ENCODE peak calls at places on chromosomes 6 and 20, in five cellular contexts. Q is GM23338, X is GM12878, R is HCT116, A is SK-N-SH. F is an unnamed sample.

GRCh38 chr6:16803294-16804006 is 42.2 kb upstream of the ATXN1 start:
- DNase-seq in Q (peak), X (no peak), R (no peak), A (no peak), F (no peak)

GRCh38 chr20:326645-327031 is 1.3 kb downstream of the SOX12 start:
- DNase-seq in Q (no peak), X (no peak), R (no peak), A (no peak), F (peak)

GRCh38 chr20:50578061-50578777 is 68.0 kb downstream of the PTPN1 start:
- DNase-seq in Q (no peak), X (no peak), R (no peak), A (no peak), F (no peak)

GRCh38 chr6:163083141-163083540 is 331.4 kb upstream of the QKI start:
- DNase-seq in Q (peak), X (no peak), R (no peak), A (no peak), F (no peak)

GRCh38 chr6:6785163-6785521 is 196.6 kb downstream of the LY86 start:
- DNase-seq in Q (no peak), X (no peak), R (no peak), A (no peak), F (no peak)

GRCh38 chr20:35768731-35769664 is 2.8 kb upstream of the PHF20 start:
- DNase-seq in Q (peak), X (peak), R (peak), A (peak), F (peak)

GRCh38 chr6:69162811-69163210 is 527.7 kb downstream of the ADGRB3 start:
- DNase-seq in Q (no peak), X (no peak), R (no peak), A (no peak), F (no peak)

GRCh38 chr6:153511896-153512496 is 380.9 kb upstream of the RGS17 start:
- DNase-seq in Q (peak), X (no peak), R (peak), A (peak), F (peak)

GRCh38 chr6:1608976-1609661 is 596 bp upstream of the FOXC1 start:
- DNase-seq in Q (peak), X (no peak), R (no peak), A (peak), F (no peak)

GRCh38 chr6:148347076-148348054 is 4.7 kb downstream of the SASH1 start:
- DNase-seq in Q (peak), X (no peak), R (no peak), A (no peak), F (no peak)
- H3K4me3 ChIP-seq in Q (peak), X (no peak), R (no peak), A (no peak), F (no peak)

GRCh38 chr6:11613858-11614257 is 76.3 kb downstream of the TMEM170B start:
- DNase-seq in Q (no peak), X (no peak), R (peak), A (no peak), F (peak)
- TF ChIP-seq REST in Q (no peak), X (no peak), R (no peak), A (no peak), F (no peak)

DNA sequence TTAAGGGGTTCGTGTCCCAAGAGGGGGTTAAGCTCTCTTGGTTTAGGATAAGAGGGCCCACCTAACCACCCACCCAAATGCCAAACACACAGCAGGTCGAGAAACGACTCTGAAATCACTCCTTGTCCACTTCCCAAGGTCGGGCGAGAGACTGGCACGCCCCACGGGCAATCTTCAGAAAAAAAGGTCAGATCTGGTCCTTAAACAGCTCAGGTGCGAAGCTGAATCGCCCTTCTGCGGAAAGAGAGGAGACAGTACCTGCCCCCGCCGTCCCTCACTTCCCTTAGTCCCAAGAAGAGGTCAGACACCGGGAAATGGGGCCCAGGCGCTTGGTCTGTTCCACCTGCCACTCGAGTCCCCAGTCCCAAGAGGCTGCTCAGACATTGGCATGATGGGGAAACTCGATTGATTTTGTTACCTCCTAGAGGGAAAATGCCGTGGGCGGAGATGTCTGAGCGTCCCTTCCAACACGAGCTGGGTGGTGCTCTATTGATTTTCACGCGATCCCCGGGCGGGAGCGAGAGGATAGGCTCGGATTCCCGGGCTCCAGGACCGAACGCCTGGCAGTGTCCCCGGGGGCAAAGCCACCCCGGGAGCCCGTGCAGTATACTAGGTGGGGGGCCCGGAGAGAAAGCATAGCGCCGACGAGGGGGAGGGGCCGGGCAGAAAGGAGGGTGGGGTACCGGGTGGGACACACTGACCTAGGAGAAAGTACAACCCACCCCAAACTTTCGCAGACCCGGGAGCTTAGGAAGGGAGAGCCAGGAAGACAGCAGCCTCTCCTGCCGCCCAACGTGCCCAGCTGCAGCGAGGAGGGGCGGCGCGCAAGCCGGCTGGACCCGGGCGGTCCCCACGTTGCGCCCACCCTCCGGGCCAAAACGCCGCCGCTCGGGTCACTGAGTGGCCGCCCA is 1.1 kb upstream of the SAMD5 start:
- DNase-seq in Q (peak), X (no peak), R (no peak), A (peak), F (peak)
- H3K4me3 ChIP-seq in Q (peak), X (no peak), R (peak), A (peak), F (peak)

GRCh38 chr6:31243508-31243907 is 28.4 kb downstream of the HLA-C start:
- DNase-seq in Q (no peak), X (no peak), R (no peak), A (no peak), F (no peak)
- TF ChIP-seq REST in Q (no peak), X (no peak), R (no peak), A (no peak), F (no peak)

DNA sequence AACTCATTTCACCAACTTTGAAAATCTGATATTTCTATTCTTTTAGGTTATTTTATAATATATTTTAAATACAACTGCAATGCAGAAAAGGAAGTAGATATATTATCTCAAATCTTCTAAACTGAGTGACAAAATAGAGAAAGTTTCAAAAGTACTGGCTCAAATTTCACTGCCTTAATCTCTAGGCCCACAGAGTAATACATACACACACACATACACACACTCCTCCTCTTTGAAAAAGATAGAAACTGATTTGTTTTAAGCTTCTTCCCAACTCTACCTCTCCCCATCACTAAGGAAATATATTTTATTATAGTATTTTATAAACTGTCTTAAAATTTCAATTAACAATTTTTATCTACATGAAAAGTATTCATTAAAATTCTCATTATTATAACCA is 36.2 kb downstream of the ARHGAP18 start:
- DNase-seq in Q (no peak), X (no peak), R (no peak), A (no peak), F (no peak)
- H3K4me3 ChIP-seq in Q (no peak), X (no peak), R (peak), A (no peak), F (no peak)

DNA sequence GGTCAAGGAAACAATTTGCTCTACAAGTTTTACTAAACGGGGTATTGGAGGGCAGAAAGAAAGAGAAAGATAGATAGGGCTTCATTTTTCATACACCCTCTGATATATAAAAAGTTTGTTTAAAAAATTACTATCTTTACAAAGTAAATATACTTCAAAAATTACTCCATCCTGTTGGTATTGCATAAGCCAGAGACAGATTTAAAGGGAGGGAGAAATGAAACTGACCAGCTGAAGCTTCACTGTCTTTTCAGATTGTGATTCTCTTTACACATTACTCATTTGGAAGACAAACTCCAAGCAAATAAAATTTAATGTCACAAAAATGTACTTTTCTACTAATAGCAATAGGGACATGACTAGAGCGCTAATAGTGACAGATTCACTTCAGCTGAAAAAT is 38.6 kb upstream of the MARCKS start:
- DNase-seq in Q (no peak), X (no peak), R (no peak), A (no peak), F (no peak)
- TF ChIP-seq REST in Q (no peak), X (no peak), R (no peak), A (no peak), F (no peak)

GRCh38 chr6:37920667-37921066 is 101.1 kb downstream of the ZFAND3 start:
- DNase-seq in Q (peak), X (no peak), R (no peak), A (no peak), F (peak)
- H3K4me3 ChIP-seq in Q (no peak), X (no peak), R (no peak), A (no peak), F (no peak)

GRCh38 chr6:151461673-151462072 is 9.7 kb upstream of the RMND1 start:
- DNase-seq in Q (no peak), X (no peak), R (no peak), A (no peak), F (no peak)

DNA sequence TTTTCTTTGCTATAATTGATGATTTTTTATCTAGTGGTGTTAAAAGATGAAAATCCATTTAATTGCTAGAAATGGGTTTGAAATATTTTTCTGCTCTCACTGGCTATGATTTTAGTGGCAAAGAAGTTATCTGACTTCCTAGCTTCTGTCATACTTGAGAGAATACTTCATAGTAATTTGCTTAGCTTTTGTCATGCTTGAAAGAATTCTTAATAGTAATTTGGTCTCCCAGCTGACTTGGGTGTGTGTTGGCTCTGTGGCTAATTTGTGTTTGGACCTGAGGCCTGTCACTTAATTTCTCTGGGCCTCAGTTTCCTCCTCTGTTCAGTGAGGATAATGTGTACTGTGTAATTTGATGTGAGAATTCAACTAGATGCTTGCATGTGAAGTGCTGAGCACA is 12.8 kb upstream of the RMND1 start:
- DNase-seq in Q (no peak), X (no peak), R (no peak), A (no peak), F (no peak)
- TF ChIP-seq REST in Q (no peak), X (no peak), R (no peak), A (no peak), F (no peak)

DNA sequence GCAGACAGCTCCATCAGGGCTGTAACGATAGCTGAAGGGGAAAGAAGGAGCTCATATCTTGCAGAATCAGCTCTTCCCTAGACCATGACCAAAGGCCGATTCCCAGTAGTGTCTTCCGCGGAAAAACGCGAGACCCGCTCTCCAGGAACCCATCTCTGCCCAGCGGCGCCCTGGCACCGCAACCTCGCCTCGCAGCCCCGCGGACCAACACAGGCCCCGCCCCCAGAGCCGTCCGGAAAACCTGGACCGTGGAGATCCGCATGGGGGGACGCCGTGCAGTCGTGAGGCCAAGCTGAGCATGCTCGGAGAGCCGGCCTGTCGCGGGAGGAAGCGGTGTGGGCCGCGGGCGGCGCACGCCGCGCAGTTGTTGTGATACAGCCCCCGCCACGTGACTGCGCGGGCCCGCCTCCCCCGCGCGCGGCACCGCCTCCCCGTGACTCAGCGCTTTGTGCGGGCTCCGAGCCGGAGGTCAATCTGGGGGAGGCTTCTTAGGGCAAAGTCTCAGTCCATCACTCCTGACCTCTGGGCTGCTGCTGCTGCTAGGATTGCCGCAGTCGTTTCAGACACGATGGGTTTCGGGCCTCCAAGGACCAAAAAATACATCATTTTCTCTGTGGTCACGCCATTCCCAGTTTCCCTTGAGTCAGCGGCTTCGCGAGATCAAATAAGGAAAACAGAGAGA is 3.1 kb upstream of the GCLC start:
- DNase-seq in Q (peak), X (peak), R (peak), A (peak), F (peak)
- H3K4me3 ChIP-seq in Q (peak), X (peak), R (peak), A (peak), F (peak)

F was measured in A549.